ENCODE peak calls at places on chromosomes 16 and 17, in four cellular contexts. J is suprapubic skin, P is astrocyte of the spinal cord, K is fibroblast of villous mesenchyme. X is an unnamed sample.

GRCh38 chr16:84548971-84549844 is 44.7 kb upstream of the MEAK7 start:
- DNase-seq in K (no peak), P (no peak), J (no peak), X (no peak)

GRCh38 chr17:78366109-78366848 is 6.4 kb upstream of the SOCS3 start:
- DNase-seq in J (no peak), P (peak), K (peak), X (no peak)

GRCh38 chr17:33169580-33170285 is 123.4 kb downstream of the ASIC2 start:
- DNase-seq in K (no peak), P (peak), J (no peak), X (peak)

GRCh38 chr17:49450735-49451134 is 36.1 kb upstream of the PHB1 start:
- DNase-seq in J (no peak), P (peak), K (no peak), X (peak)

GRCh38 chr17:49315974-49316570 is 46.0 kb downstream of the ZNF652 start:
- DNase-seq in J (no peak), P (peak), K (no peak), X (no peak)

GRCh38 chr17:382644-383533 is 30.3 kb upstream of the RPH3AL start:
- DNase-seq in P (peak), K (peak), J (no peak), X (peak)

GRCh38 chr17:29617481-29618271 is 5.0 kb downstream of the CORO6 start:
- DNase-seq in P (peak), K (peak), J (peak), X (peak)

GRCh38 chr17:19651461-19652238 is 3.1 kb downstream of the ALDH3A2 start:
- DNase-seq in K (no peak), J (no peak), P (no peak), X (peak)

GRCh38 chr17:55117063-55117611 is 147.6 kb upstream of the HLF start:
- DNase-seq in J (no peak), K (no peak), P (no peak), X (peak)

GRCh38 chr17:6526362-6527152 is 29.8 kb downstream of the PITPNM3 start:
- DNase-seq in J (peak), P (no peak), K (peak), X (no peak)

GRCh38 chr17:31561469-31562412 is 170.3 kb downstream of the RAB11FIP4 start:
- DNase-seq in K (peak), P (peak), J (no peak), X (no peak)

GRCh38 chr17:33974276-33974675 is 280.8 kb upstream of the CCL2 start:
- DNase-seq in K (no peak), P (no peak), J (no peak), X (no peak)

GRCh38 chr17:48002208-48002919 is 31.5 kb downstream of the CDK5RAP3 start:
- DNase-seq in P (peak), K (peak), J (no peak), X (peak)

GRCh38 chr17:49918591-49918990 is 50.4 kb upstream of the DLX4 start:
- DNase-seq in J (no peak), P (no peak), K (no peak), X (no peak)

GRCh38 chr16:48950184-48950583 is 331.5 kb downstream of the CBLN1 start:
- DNase-seq in P (no peak), K (no peak), J (no peak), X (no peak)

GRCh38 chr17:759964-760363 is 7.9 kb upstream of the GEMIN4 start:
- DNase-seq in K (no peak), P (no peak), J (no peak), X (no peak)

GRCh38 chr17:67855504-67856324 is 30.4 kb downstream of the BPTF start:
- DNase-seq in K (no peak), P (no peak), J (no peak), X (no peak)

GRCh38 chr17:67403065-67403464 is 26.0 kb downstream of the PITPNC1 start:
- DNase-seq in J (no peak), K (no peak), P (no peak), X (no peak)

GRCh38 chr16:10624527-10624926 is 44.1 kb upstream of the EMP2 start:
- DNase-seq in K (no peak), P (no peak), J (no peak), X (peak)

GRCh38 chr17:82310877-82311276 is 6.5 kb downstream of the CD7 start:
- DNase-seq in J (no peak), P (no peak), K (no peak), X (no peak)

GRCh38 chr16:85683363-85683762 is 5.4 kb downstream of the GINS2 start:
- DNase-seq in K (no peak), P (no peak), J (no peak), X (no peak)

GRCh38 chr17:59007995-59008394 is 98.7 kb downstream of the TRIM37 start:
- DNase-seq in K (no peak), J (no peak), P (no peak), X (no peak)

GRCh38 chr16:21300309-21301167 is 22.4 kb upstream of the CRYM start:
- DNase-seq in P (peak), K (peak), J (peak), X (peak)

GRCh38 chr17:44350733-44351226 is 5.7 kb downstream of the GRN start:
- DNase-seq in K (peak), J (no peak), P (peak), X (peak)

GRCh38 chr17:48545022-48545376 is at the start of gene HOXB2:
- DNase-seq in J (no peak), P (peak), K (no peak), X (no peak)

GRCh38 chr16:75252946-75253911 is 1.8 kb upstream of the BCAR1 start:
- DNase-seq in K (peak), P (peak), J (no peak), X (no peak)

GRCh38 chr17:42365136-42365535 is 23.1 kb downstream of the STAT3 start:
- DNase-seq in J (no peak), P (peak), K (peak), X (no peak)

GRCh38 chr17:35930211-35931065 is at the start of gene RDM1:
- DNase-seq in K (peak), J (peak), P (peak), X (peak)

DNA sequence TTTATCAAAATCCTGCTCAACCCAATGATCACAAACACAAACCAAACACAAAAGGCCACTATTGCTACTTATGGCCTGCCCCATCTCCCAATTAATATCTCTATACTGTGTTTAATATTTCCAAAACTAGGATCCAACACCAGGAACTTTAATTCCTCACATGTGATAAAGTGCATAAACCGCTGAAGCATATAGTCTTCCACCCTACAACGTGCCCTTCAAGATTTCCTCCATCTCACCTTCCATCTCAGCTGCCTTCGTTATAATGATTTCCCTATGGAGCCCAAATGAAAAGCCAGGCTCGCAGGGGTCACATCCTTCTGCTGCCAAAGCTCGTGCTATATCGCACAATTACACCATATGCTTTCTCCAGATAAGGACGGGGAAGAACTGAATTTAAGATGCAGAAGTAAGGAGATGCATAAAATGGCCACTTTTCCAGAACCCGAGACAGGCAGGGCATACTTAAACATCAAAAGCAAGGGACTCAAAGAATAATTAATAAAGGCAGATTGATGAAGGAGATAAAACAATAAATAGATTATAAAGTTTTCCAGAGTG is 1.8 kb downstream of the MYH10 start:
- DNase-seq in J (no peak), K (no peak), P (peak), X (no peak)
- H3K4me3 ChIP-seq in J (peak), K (peak), P (peak), X (peak)

GRCh38 chr17:27579304-27579703 is 51.7 kb upstream of the LGALS9 start:
- DNase-seq in K (no peak), P (no peak), J (no peak), X (no peak)

GRCh38 chr17:27577884-27578717 is 52.9 kb upstream of the LGALS9 start:
- DNase-seq in J (no peak), K (peak), P (no peak), X (no peak)

GRCh38 chr17:27577124-27577761 is 53.7 kb upstream of the LGALS9 start:
- DNase-seq in K (peak), P (peak), J (no peak), X (peak)

GRCh38 chr17:27579897-27580321 is 51.1 kb upstream of the LGALS9 start:
- DNase-seq in P (no peak), J (no peak), K (no peak), X (peak)

DNA sequence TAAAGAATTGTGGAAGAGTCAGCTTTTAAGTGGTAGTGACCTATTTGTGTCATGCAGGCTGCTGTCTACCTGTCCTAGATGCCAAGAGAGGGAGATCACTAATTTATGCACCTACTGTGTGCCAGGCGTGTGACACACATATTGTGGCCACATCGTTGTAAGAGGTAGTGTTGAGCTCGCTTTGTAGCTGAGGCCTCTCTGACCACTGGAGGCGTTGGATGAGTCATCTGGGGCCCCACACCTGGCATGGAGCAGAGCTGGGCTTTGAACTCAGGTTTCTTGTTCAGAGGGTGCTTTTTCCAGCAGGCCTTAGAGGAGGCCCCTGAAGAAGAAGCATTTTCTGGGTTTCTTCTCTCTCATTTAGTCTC is 52.3 kb upstream of the LGALS9 start:
- DNase-seq in K (peak), J (no peak), P (peak), X (peak)
- TF ChIP-seq CTCF in K (no peak), J (no peak), P (no peak), X (no peak)

GRCh38 chr16:2785101-2785991 is 2.0 kb downstream of the PRSS33 start:
- DNase-seq in J (peak), P (no peak), K (no peak), X (no peak)
- H3K4me3 ChIP-seq in J (peak), P (no peak), K (no peak), X (no peak)

DNA sequence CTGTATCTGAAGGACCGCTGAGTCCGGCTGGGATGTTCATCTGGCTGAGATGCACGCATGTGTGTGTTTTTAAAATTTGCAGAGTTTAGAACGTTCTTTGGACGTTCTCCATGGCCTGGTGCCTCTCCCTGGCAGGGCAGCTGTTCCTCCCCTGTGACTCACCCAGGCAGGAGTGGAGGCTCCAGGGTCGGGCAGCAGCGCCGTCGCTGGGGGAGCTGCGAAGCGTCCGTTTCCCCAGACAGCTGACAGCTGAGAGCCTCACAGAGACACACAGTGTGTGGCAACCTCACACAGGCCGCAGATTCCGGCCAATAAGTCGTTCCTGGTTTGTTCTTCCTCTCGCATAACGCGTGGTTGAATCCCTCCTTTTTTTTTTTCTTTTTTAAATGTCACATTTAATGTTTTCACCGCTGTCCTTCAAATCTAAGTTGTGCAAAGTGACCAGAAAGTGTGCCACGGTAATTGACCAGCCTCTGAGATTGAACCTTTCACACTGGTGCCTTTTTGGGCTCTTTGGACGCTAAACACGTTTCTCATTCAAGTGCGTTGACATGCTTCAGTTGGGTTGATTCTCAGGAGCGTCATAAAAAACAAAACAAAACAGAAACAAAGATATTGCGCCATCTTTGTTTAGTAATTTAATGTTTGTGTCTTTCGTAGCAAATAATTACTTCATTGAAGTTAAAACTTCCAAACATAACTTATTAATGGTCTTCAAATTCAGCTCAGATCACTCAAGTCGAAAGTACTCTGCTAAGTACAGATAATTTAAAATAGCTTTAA is 80.4 kb downstream of the OR1D5 start:
- DNase-seq in K (peak), P (peak), J (peak), X (no peak)
- TF ChIP-seq CTCF in K (peak), P (peak), J (peak), X (no peak)

GRCh38 chr16:3027983-3028715 is 4.3 kb downstream of the THOC6 start:
- DNase-seq in P (peak), J (no peak), K (peak), X (peak)
- H3K4me3 ChIP-seq in P (no peak), J (peak), K (no peak), X (no peak)

GRCh38 chr17:38874505-38875419 is 4.9 kb downstream of the LASP1 start:
- DNase-seq in P (no peak), J (no peak), K (no peak), X (no peak)
- TF ChIP-seq CTCF in P (no peak), J (no peak), K (no peak), X (no peak)

X was measured in epithelial cell of esophagus.